ENCODE peak calls at places on chromosome 5, in seven cellular contexts. M, W, H, I, D, Z and O are unnamed samples.

GRCh38 chr5:180136661-180137381 is 65.3 kb upstream of the RNF130 start:
- DNase-seq in M (no peak), W (no peak), H (no peak), I (no peak), D (no peak), Z (no peak), O (peak)

GRCh38 chr5:122170630-122171029 is 41.3 kb downstream of the ZNF474 start:
- DNase-seq in M (no peak), W (no peak), H (no peak), I (no peak), D (no peak), Z (no peak), O (no peak)

GRCh38 chr5:80406980-80407734 is 707 bp upstream of the ZFYVE16 start:
- DNase-seq in M (peak), W (no peak), H (no peak), I (no peak), D (no peak), Z (no peak), O (no peak)

GRCh38 chr5:93717162-93717561 is 24.2 kb downstream of the POU5F2 start:
- DNase-seq in M (peak), W (no peak), H (no peak), I (no peak), D (no peak), Z (no peak), O (no peak)

GRCh38 chr5:66881475-66882161 is 285.4 kb downstream of the MAST4 start:
- DNase-seq in M (no peak), W (no peak), H (no peak), I (no peak), D (no peak), Z (no peak), O (no peak)

GRCh38 chr5:66469684-66470083 is 126.5 kb upstream of the MAST4 start:
- DNase-seq in M (no peak), W (no peak), H (peak), I (no peak), D (no peak), Z (no peak), O (no peak)

GRCh38 chr5:7828269-7828668 is 22.7 kb downstream of the CFAP90 start:
- DNase-seq in M (no peak), W (no peak), H (no peak), I (no peak), D (no peak), Z (no peak), O (no peak)

GRCh38 chr5:36581070-36581469 is 25.3 kb upstream of the SLC1A3 start:
- DNase-seq in M (no peak), W (no peak), H (no peak), I (no peak), D (no peak), Z (no peak), O (no peak)

GRCh38 chr5:117888688-117889087 is 1099.7 kb downstream of the DTWD2 start:
- DNase-seq in M (no peak), W (no peak), H (no peak), I (peak), D (no peak), Z (no peak), O (no peak)

GRCh38 chr5:1133510-1134255 is 21.8 kb upstream of the SLC12A7 start:
- DNase-seq in M (no peak), W (no peak), H (no peak), I (no peak), D (no peak), Z (no peak), O (no peak)

GRCh38 chr5:3303777-3304176 is 291.9 kb upstream of the IRX1 start:
- DNase-seq in M (no peak), W (no peak), H (no peak), I (no peak), D (no peak), Z (no peak), O (no peak)

GRCh38 chr5:102666164-102666951 is 88.7 kb upstream of the PAM start:
- DNase-seq in M (no peak), W (no peak), H (no peak), I (no peak), D (no peak), Z (peak), O (no peak)

GRCh38 chr5:131627466-131627865 is 7.6 kb downstream of the RAPGEF6 start:
- DNase-seq in M (no peak), W (no peak), H (no peak), I (no peak), D (no peak), Z (no peak), O (no peak)

GRCh38 chr5:62029303-62029702 is 276.7 kb upstream of the KIF2A start:
- DNase-seq in M (no peak), W (no peak), H (no peak), I (no peak), D (no peak), Z (no peak), O (no peak)

GRCh38 chr5:88666761-88667186 is 216.2 kb downstream of the MEF2C start:
- DNase-seq in M (no peak), W (no peak), H (no peak), I (no peak), D (no peak), Z (no peak), O (no peak)

GRCh38 chr5:178940569-178941360 is at the start of gene ZNF454:
- DNase-seq in M (no peak), W (no peak), H (no peak), I (no peak), D (peak), Z (peak), O (no peak)

GRCh38 chr5:156149203-156149602 is 177.8 kb upstream of the SGCD start:
- DNase-seq in M (no peak), W (no peak), H (no peak), I (no peak), D (no peak), Z (no peak), O (no peak)

GRCh38 chr5:159913481-159913880 is 2.8 kb upstream of the ADRA1B start:
- DNase-seq in M (no peak), W (no peak), H (no peak), I (no peak), D (no peak), Z (no peak), O (no peak)

GRCh38 chr5:115350892-115351291 is 54.4 kb upstream of the CCDC112 start:
- DNase-seq in M (no peak), W (no peak), H (no peak), I (no peak), D (no peak), Z (no peak), O (no peak)

GRCh38 chr5:35038891-35039290 is 8.9 kb downstream of the AGXT2 start:
- DNase-seq in M (no peak), W (no peak), H (no peak), I (no peak), D (no peak), Z (no peak), O (no peak)

GRCh38 chr5:148864113-148864841 is 37.9 kb downstream of the ADRB2 start:
- DNase-seq in M (no peak), W (no peak), H (no peak), I (no peak), D (no peak), Z (no peak), O (no peak)

GRCh38 chr5:43658499-43658898 is 55.5 kb downstream of the NNT start:
- DNase-seq in M (no peak), W (no peak), H (no peak), I (no peak), D (no peak), Z (no peak), O (no peak)

GRCh38 chr5:85182344-85182743 is 797.7 kb upstream of the EDIL3 start:
- DNase-seq in M (no peak), W (no peak), H (no peak), I (no peak), D (no peak), Z (no peak), O (no peak)

GRCh38 chr5:75342836-75343235 is 5.8 kb downstream of the HMGCR start:
- DNase-seq in M (no peak), W (no peak), H (no peak), I (no peak), D (no peak), Z (no peak), O (no peak)

GRCh38 chr5:75351058-75351926 is 14.3 kb downstream of the HMGCR start:
- DNase-seq in M (no peak), W (no peak), H (no peak), I (no peak), D (no peak), Z (no peak), O (no peak)

GRCh38 chr5:75349663-75350062 is 12.6 kb downstream of the HMGCR start:
- DNase-seq in M (no peak), W (no peak), H (no peak), I (no peak), D (no peak), Z (no peak), O (no peak)

DNA sequence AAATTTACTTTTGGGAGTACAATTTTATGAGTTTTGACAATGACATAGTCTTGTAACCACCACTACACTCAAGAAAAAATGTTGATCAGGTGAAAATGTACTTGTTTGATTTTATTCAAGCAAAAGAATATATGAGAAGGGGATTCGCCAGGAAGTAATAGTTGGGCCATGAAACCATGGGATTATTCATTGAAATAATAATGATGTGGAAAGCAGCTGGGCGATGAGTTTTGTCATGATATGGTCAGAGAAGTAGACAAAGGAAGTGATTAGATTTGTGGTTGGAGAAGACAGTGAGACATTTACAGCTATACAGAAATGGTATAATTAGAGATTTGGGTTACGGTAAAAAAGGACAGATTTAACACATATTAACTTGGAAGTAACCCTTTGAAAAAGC is 11.2 kb downstream of the HMGCR start:
- DNase-seq in M (no peak), W (no peak), H (no peak), I (no peak), D (no peak), Z (no peak), O (no peak)
- TF ChIP-seq SIN3A in M (no peak), W (no peak), H (no peak), I (no peak), D (no peak), Z (no peak), O (no peak)

DNA sequence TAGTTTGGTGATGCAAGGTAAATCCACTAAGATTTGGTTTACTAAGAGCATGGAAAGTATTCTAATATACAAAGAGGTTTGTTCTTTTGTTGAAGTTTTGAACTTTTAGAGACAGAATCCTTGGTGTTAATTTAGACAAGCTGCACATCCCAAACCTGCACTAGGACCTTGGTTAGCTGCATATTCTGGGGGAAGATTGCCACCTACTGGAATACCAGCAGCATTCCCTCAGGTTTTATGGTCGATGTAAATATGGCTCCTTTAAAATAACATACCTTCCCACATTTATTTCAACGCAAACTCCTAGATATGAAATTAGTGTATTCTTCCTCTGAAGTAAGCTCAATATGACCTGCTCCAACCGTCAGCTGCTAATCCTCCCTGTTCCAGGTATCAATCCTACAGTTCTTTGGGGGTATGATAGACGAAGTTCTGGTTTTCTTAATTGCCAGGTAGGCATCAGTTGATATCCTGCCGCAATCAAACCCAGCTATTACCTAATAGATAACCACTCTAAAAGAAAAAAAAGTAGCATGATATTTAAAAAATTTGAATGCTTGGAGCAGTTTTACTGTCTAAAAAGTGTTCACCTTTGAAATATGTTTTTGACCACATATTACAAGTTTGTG is 624.1 kb downstream of the ISL1 start:
- DNase-seq in M (peak), W (peak), H (peak), I (no peak), D (no peak), Z (peak), O (no peak)
- TF ChIP-seq SIN3A in M (no peak), W (no peak), H (no peak), I (no peak), D (no peak), Z (no peak), O (no peak)

GRCh38 chr5:137113161-137113560 is 386.0 kb downstream of the SPOCK1 start:
- DNase-seq in M (no peak), W (no peak), H (no peak), I (no peak), D (no peak), Z (no peak), O (no peak)

GRCh38 chr5:137115152-137115551 is 384.0 kb downstream of the SPOCK1 start:
- DNase-seq in M (no peak), W (no peak), H (no peak), I (no peak), D (no peak), Z (no peak), O (no peak)

GRCh38 chr5:137114529-137114928 is 384.6 kb downstream of the SPOCK1 start:
- DNase-seq in M (no peak), W (no peak), H (no peak), I (no peak), D (no peak), Z (peak), O (no peak)

GRCh38 chr5:137118629-137119028 is 380.5 kb downstream of the SPOCK1 start:
- DNase-seq in M (no peak), W (no peak), H (no peak), I (no peak), D (no peak), Z (no peak), O (no peak)

DNA sequence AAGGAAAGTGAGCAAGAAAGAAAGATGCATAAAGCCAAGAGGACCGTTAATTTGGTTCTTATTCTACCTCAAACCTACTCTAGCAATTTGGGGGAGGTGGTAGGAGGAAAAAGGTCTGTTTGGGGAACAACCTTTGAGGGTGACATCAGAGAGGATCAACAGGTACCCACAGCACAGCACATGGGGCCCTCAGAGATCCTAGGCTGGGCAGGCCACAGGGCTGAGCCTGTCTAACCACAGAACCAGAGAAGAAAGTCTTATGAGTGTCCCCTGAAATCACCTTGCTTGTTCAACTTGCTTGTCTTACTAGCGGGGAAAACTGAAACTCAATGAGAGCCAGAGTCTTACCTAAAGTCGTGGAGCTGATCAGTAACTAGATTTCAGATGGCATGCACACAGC is 385.2 kb downstream of the SPOCK1 start:
- DNase-seq in M (no peak), W (no peak), H (no peak), I (no peak), D (no peak), Z (no peak), O (no peak)
- TF ChIP-seq SIN3A in M (no peak), W (no peak), H (no peak), I (no peak), D (no peak), Z (no peak), O (no peak)

GRCh38 chr5:169647566-169647965 is 10.5 kb downstream of the DOCK2 start:
- DNase-seq in M (no peak), W (no peak), H (no peak), I (no peak), D (no peak), Z (no peak), O (no peak)

GRCh38 chr5:169650701-169651331 is 13.7 kb downstream of the DOCK2 start:
- DNase-seq in M (no peak), W (no peak), H (no peak), I (peak), D (no peak), Z (no peak), O (peak)

GRCh38 chr5:169648725-169649124 is 11.7 kb downstream of the DOCK2 start:
- DNase-seq in M (no peak), W (no peak), H (no peak), I (no peak), D (no peak), Z (no peak), O (no peak)

GRCh38 chr5:169651526-169651925 is 14.5 kb downstream of the DOCK2 start:
- DNase-seq in M (no peak), W (no peak), H (no peak), I (no peak), D (no peak), Z (peak), O (no peak)

GRCh38 chr5:169649486-169649885 is 12.4 kb downstream of the DOCK2 start:
- DNase-seq in M (no peak), W (no peak), H (no peak), I (no peak), D (no peak), Z (no peak), O (no peak)
- TF ChIP-seq SIN3A in M (no peak), W (no peak), H (no peak), I (no peak), D (no peak), Z (no peak), O (no peak)

GRCh38 chr5:78602400-78602799 is 46.2 kb downstream of the LHFPL2 start:
- DNase-seq in M (peak), W (no peak), H (no peak), I (no peak), D (no peak), Z (no peak), O (no peak)

GRCh38 chr5:78603636-78604175 is 44.9 kb downstream of the LHFPL2 start:
- DNase-seq in M (no peak), W (no peak), H (no peak), I (no peak), D (no peak), Z (no peak), O (no peak)

GRCh38 chr5:78598973-78599372 is 49.6 kb downstream of the LHFPL2 start:
- DNase-seq in M (no peak), W (no peak), H (no peak), I (no peak), D (no peak), Z (no peak), O (no peak)

GRCh38 chr5:78601622-78602314 is 46.8 kb downstream of the LHFPL2 start:
- DNase-seq in M (peak), W (no peak), H (no peak), I (no peak), D (no peak), Z (no peak), O (no peak)

DNA sequence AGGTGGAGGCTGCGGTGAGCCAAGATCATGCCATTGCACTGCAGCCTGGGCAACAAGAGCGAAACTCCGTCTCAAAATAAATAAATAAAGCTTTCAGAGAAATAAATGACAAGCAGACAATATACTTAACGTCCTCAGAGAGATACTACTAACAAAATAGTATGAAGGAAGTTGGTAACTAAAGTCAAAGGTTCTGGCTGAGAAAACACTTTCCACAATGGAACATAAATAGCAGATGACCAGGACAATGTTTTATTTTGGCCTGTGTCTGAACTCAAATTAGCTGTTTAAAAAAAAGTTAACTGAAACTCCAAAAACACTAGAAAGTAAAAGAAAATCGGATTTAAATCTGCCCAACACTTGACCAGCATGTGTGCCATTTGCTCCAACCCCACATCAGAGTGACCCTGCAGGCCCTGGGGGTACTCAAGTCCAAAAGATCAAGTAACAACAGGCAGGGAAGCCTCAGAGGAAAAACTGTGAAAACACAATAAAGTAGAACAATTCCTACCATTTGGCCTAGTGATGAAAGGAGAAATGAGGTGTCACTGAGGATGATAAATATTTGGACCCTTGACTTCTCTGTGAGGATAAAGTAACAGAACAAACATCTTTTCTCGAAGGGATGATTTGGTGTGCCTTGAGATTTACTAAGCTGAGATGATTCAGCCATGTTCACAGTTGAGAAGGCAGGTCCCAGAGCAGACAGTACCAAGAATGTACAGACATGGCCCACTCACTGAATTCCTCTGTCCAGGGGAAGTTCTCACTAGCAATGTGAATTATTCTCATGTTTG is 47.7 kb downstream of the LHFPL2 start:
- DNase-seq in M (no peak), W (no peak), H (no peak), I (no peak), D (no peak), Z (no peak), O (no peak)
- TF ChIP-seq SIN3A in M (no peak), W (no peak), H (no peak), I (no peak), D (no peak), Z (no peak), O (no peak)

DNA sequence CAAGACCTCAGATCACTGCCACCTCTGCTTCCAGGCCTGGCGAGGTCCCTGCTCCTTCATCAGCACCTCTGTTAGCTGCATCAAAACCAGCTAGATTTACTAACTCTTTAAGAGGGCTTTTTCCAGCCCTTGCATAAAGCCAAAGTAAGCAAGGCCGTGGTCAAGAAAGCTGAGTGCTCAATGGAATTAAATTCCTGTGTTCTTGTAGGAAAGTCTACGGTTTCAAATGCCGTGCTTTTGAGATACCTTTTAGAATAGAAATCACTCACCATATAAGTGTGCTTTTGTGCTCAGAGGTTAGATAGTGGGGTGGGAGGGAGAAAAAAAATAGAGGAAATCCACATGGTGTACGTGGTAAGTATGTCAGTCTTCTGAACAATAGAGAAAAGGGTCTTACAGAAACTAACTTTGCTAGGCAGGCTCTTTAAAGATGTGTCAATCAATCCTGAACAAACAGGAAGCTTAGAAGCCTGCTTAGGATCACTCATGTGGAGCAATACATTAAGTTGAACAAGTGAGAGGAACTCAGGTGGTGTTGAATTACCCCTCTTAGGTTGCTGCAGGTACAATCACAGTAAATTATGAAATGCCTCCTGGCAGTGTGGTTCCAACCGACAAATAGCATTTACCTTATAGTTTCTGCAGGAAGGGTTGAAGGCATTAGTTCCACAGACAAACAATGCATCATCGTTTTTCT is 79.7 kb downstream of the SEMA6A start:
- DNase-seq in M (peak), W (no peak), H (no peak), I (no peak), D (no peak), Z (no peak), O (no peak)
- TF ChIP-seq SIN3A in M (no peak), W (no peak), H (no peak), I (no peak), D (no peak), Z (no peak), O (no peak)

GRCh38 chr5:173592050-173592669 is 24.3 kb downstream of the BOD1 start:
- DNase-seq in M (no peak), W (no peak), H (peak), I (no peak), D (no peak), Z (peak), O (peak)
- TF ChIP-seq SIN3A in M (no peak), W (no peak), H (no peak), I (no peak), D (no peak), Z (no peak), O (no peak)

GRCh38 chr5:154296525-154297159 is 106.1 kb downstream of the GALNT10 start:
- DNase-seq in M (no peak), W (no peak), H (no peak), I (no peak), D (no peak), Z (no peak), O (no peak)
- TF ChIP-seq SIN3A in M (no peak), W (no peak), H (no peak), I (no peak), D (no peak), Z (no peak), O (no peak)

GRCh38 chr5:57715296-57715695 is 232.7 kb upstream of the ACTBL2 start:
- DNase-seq in M (no peak), W (no peak), H (no peak), I (no peak), D (no peak), Z (no peak), O (no peak)
- TF ChIP-seq SIN3A in M (no peak), W (no peak), H (no peak), I (no peak), D (no peak), Z (no peak), O (no peak)